ENCODE peak calls at places on chromosome 4, in four cellular contexts. Z is lower lobe of right lung, V is GM23338, D is psoas muscle. J is an unnamed sample.

GRCh38 chr4:17336524-17336941 is 175.4 kb downstream of the QDPR start:
- DNase-seq in Z (no peak), V (no peak), D (no peak), J (no peak)

GRCh38 chr4:186201535-186202230 is 10.3 kb downstream of the CYP4V2 start:
- DNase-seq in D (no peak), Z (no peak), V (peak), J (peak)

GRCh38 chr4:1208266-1208961 is 36.0 kb upstream of the SPON2 start:
- DNase-seq in Z (peak), V (peak), D (peak), J (peak)

GRCh38 chr4:150525321-150525868 is 56.6 kb upstream of the MAB21L2 start:
- DNase-seq in D (no peak), V (no peak), Z (no peak), J (no peak)

GRCh38 chr4:154416183-154416543 is 75.4 kb downstream of the DCHS2 start:
- DNase-seq in V (peak), Z (no peak), D (peak), J (peak)

GRCh38 chr4:3124070-3124767 is 49.7 kb downstream of the HTT start:
- DNase-seq in V (no peak), D (no peak), Z (no peak), J (no peak)

GRCh38 chr4:138835833-138836521 is 179.6 kb upstream of the NOCT start:
- DNase-seq in D (no peak), V (no peak), Z (no peak), J (no peak)

GRCh38 chr4:75432683-75433082 is 81.5 kb downstream of the RCHY1 start:
- DNase-seq in D (no peak), Z (no peak), V (peak), J (peak)

GRCh38 chr4:80069108-80069836 is 3.8 kb downstream of the ANTXR2 start:
- DNase-seq in D (no peak), V (no peak), Z (no peak), J (no peak)

GRCh38 chr4:101475246-101475645 is 127.9 kb upstream of the PPP3CA start:
- DNase-seq in V (no peak), D (no peak), Z (no peak), J (peak)

GRCh38 chr4:139177049-139177887 is at the start of gene ELF2:
- DNase-seq in D (peak), V (peak), Z (peak), J (peak)

GRCh38 chr4:101191302-101192098 is 155.8 kb downstream of the PPP3CA start:
- DNase-seq in Z (peak), D (peak), V (peak), J (peak)

GRCh38 chr4:151407466-151408379 is 1.3 kb upstream of the FHIP1A start:
- DNase-seq in V (peak), Z (peak), D (no peak), J (no peak)

DNA sequence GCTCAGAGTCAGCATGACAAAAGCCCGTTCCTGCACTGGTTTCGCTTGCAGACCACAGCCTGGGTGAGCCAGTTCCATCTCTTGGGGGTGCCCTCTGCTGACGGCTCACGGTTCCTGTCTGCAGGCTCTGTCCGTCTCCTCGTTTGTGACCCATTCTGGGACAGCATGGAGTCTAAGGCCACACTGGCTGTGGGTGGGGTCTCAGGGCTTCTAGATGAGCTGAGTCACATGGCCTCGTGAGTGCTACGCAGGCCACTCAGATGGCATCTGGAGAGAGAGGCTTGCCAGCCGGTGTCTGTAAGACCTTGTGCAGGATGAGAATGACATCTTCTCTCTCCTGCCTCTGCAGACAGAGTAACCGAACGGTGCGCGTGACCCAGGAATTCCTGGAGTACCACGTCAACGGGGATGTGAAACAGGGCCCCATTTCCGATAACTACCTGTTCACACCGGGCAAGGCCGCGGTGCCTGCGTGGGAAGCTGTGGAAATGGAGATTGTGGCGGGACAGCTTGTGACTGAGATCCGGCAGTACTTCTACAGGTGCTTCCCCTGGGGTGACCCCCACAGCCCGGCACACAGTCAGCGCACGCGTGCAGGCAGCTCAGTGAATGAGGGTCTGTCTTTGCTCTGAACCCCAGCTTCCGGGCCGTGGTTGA is 31.6 kb upstream of the MRFAP1 start:
- DNase-seq in D (no peak), V (peak), Z (no peak), J (peak)
- TF ChIP-seq CTCF in D (no peak), V (peak), Z (no peak), J (peak)

DNA sequence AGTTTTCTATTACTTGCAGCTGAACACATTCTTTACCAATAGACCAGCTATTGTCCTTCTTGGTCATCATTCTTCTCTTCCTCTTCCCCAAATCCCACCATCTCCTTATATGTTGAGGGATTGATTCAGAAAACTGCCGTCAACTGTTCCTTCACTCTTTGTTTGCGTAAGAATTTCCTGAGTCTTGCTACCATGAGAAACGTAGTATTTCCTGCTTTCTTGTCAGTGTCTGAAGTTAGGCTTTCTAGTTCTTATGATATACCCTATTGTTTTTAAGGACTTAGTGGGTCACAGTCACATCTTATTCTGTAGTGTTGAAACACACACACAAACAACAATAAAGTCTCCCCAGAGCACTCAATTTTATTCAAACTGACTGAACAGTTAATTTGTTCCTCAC is 20.1 kb downstream of the IGFBP7 start:
- DNase-seq in D (no peak), Z (no peak), V (no peak), J (no peak)
- H3K27ac ChIP-seq in D (no peak), Z (no peak), V (no peak), J (no peak)

DNA sequence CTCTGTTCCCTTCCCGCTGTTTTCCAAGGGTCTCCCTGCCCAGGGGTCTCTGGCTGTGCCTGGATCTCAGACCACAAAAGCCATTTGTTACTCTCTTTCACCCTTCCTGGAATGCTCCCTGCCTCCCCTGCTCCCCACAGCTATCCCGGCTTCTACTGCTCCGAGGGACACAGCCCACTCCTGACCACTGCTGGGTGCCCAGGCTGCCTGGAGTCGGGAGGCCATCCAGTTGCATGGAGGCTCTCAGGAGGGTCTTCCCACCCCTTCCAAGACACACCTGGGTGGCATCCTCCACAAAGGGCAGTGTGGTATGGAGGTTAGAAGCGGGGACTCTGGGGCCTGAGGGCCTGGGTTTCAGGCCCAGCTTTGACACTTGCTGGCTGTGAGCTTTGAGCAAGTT is 101.1 kb downstream of the PPP2R2C start:
- DNase-seq in V (no peak), D (no peak), Z (no peak), J (no peak)
- TF ChIP-seq CTCF in V (no peak), D (no peak), Z (no peak), J (no peak)

DNA sequence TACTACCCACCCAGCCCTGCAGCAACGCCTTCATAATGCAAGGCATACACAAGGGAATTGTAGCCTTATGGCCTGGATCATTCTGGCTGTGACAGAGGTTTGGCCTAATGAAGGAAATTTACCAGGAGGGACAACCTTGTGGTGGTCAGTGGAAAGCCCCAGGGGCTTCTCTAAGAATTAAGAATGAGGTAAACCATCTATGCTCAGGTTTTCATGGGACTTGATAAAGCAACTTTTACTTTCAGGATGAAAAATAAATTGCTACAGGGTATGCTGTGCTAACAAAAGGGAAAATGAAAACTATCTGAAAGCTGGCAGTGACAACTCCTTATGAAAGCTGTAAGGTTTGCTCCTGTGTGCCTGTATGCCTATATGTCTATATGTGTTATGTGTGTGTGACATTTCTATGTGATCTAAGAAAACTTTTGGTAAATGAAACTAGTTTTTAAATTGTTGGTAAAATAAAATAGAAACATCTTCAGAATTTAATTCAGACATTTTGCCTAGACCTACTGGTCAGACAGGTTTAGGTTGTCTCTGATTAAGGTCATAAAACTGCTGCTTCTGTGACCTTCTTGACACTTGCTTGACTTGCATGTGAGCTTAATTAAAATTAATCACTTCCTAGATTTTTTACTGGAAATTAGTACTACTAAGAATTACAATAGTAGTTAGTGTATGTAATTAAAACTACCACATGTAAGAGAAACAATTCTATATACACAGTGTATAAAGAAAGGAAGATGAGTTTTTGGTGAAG is 19.9 kb upstream of the TXK start:
- DNase-seq in V (no peak), D (no peak), Z (no peak), J (no peak)
- H3K27ac ChIP-seq in V (no peak), D (no peak), Z (no peak), J (no peak)

GRCh38 chr4:100063355-100063754 is 113.3 kb upstream of the H2AZ1 start:
- DNase-seq in D (no peak), V (no peak), Z (no peak), J (no peak)
- TF ChIP-seq CTCF in D (no peak), V (peak), Z (no peak), J (no peak)

DNA sequence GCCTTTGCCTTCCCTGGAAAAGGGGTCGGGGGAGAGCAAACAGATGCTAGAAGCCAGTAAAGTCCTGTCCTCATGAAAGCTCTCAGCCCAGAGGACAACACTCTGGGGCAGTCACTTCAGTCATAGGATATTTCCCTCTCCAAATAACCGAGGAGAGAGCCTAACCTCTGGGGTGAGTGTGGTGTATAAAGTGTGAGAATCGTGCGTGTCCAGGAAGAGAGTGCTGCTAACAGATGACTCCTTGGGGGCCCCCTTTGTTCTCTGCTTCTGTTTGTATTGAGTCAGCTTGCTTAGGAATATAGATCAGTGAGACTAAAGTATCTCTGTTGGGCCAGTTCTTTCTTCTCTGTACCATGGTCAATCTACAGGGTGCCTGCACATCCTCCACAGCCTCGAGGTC is 247.2 kb downstream of the PALLD start:
- DNase-seq in D (no peak), Z (no peak), V (no peak), J (no peak)
- H3K27ac ChIP-seq in D (no peak), Z (peak), V (no peak), J (no peak)

GRCh38 chr4:123869517-123870282 is 473.1 kb downstream of the SPRY1 start:
- DNase-seq in D (no peak), V (no peak), Z (no peak), J (no peak)
- TF ChIP-seq CTCF in D (no peak), V (no peak), Z (no peak), J (no peak)

GRCh38 chr4:153115322-153116100 is 88.7 kb upstream of the TRIM2 start:
- DNase-seq in Z (no peak), V (no peak), D (no peak), J (no peak)

GRCh38 chr4:153116101-153116680 is 88.1 kb upstream of the TRIM2 start:
- DNase-seq in Z (no peak), V (no peak), D (no peak), J (no peak)

GRCh38 chr4:153117554-153117953 is 86.7 kb upstream of the TRIM2 start:
- DNase-seq in V (peak), D (no peak), Z (no peak), J (no peak)

GRCh38 chr4:153114771-153115321 is 89.4 kb upstream of the TRIM2 start:
- DNase-seq in D (no peak), V (no peak), Z (no peak), J (no peak)

GRCh38 chr4:153116801-153117200 is 87.4 kb upstream of the TRIM2 start:
- DNase-seq in Z (no peak), V (no peak), D (no peak), J (no peak)
- H3K27ac ChIP-seq in Z (no peak), V (no peak), D (no peak), J (no peak)

J was measured in WERI-Rb-1.